ENCODE peak calls at places on chromosome 6, in six cellular contexts. N is NCI-H1417; L is activated T-helper 2 cell treated with anti-CD3 and anti-CD28 coated beads, Interferon-gamma antibody, Interleukin-2, Interleukin-4, amounts not matched to agents 10 μg/mL and 5 μg/mL and 100 μg/mL, durations not matched to agents 14 hours and 24 hours and 36 hours; Q is hippocampal formation; E is activated naive CD4-positive, alpha-beta T cell treated with anti-CD3 and anti-CD28 coated beads, Interleukin-2, amount 10 ng/mL, durations not matched to agents 7 days and 5 days; R is GDM1. M is an unnamed sample.

GRCh38 chr6:37515712-37516075 is 16.0 kb upstream of the CCDC167 start:
- DNase-seq in L (no peak), R (no peak), E (no peak), N (peak), Q (no peak), M (no peak)

GRCh38 chr6:46437671-46438221 is 53.5 kb downstream of the RCAN2 start:
- DNase-seq in Q (no peak), N (peak), E (no peak), L (no peak), R (no peak), M (no peak)

GRCh38 chr6:90294614-90294988 is 2.0 kb downstream of the BACH2 start:
- DNase-seq in E (peak), R (no peak), N (peak), Q (no peak), L (peak), M (peak)

GRCh38 chr6:57265755-57266221 is 43.7 kb upstream of the RAB23 start:
- DNase-seq in R (no peak), Q (no peak), L (no peak), N (no peak), E (no peak), M (no peak)

GRCh38 chr6:6709106-6709505 is 120.6 kb downstream of the LY86 start:
- DNase-seq in N (no peak), R (no peak), Q (no peak), E (no peak), L (no peak), M (no peak)

GRCh38 chr6:139409026-139409425 is 34.6 kb upstream of the CITED2 start:
- DNase-seq in L (no peak), R (no peak), E (no peak), Q (no peak), N (no peak), M (no peak)

GRCh38 chr6:142845624-142846458 is 99.1 kb downstream of the HIVEP2 start:
- DNase-seq in Q (peak), E (peak), R (no peak), L (peak), N (peak), M (peak)

GRCh38 chr6:157585274-157586087 is 204.5 kb downstream of the ZDHHC14 start:
- DNase-seq in Q (no peak), R (no peak), N (no peak), L (no peak), E (peak), M (no peak)

GRCh38 chr6:70150521-70150920 is 152.4 kb downstream of the COL9A1 start:
- DNase-seq in R (no peak), N (no peak), Q (peak), L (no peak), E (no peak), M (no peak)

GRCh38 chr6:37061157-37061804 is 55.8 kb downstream of the FGD2 start:
- DNase-seq in R (no peak), N (no peak), Q (peak), E (no peak), L (no peak), M (no peak)

GRCh38 chr6:29005183-29005885 is at the start of gene ZNF311:
- DNase-seq in L (peak), E (peak), N (no peak), Q (peak), R (no peak), M (peak)

GRCh38 chr6:165034271-165034741 is 275.1 kb downstream of the C6orf118 start:
- DNase-seq in L (no peak), E (no peak), R (no peak), Q (no peak), N (no peak), M (no peak)

GRCh38 chr6:163460307-163460782 is 45.8 kb downstream of the QKI start:
- DNase-seq in N (no peak), E (peak), R (no peak), Q (no peak), L (peak), M (peak)

GRCh38 chr6:21953831-21954801 is 342.7 kb downstream of the PRL start:
- DNase-seq in R (peak), N (peak), E (peak), Q (no peak), L (no peak), M (no peak)

GRCh38 chr6:143579703-143580102 is 68.2 kb upstream of the FUCA2 start:
- DNase-seq in L (no peak), R (no peak), N (no peak), E (no peak), Q (no peak), M (no peak)

GRCh38 chr6:13614126-13614925 is 809 bp upstream of the NOL7 start:
- DNase-seq in R (no peak), Q (no peak), N (peak), E (no peak), L (no peak), M (peak)

GRCh38 chr6:142942805-142943227 is 2.2 kb downstream of the HIVEP2 start:
- DNase-seq in Q (peak), E (no peak), R (no peak), N (no peak), L (no peak), M (no peak)

GRCh38 chr6:35096129-35096852 is 44.8 kb downstream of the TCP11 start:
- DNase-seq in E (no peak), L (no peak), N (no peak), R (no peak), Q (no peak), M (no peak)

GRCh38 chr6:72857791-72858190 is 235.9 kb downstream of the KCNQ5 start:
- DNase-seq in R (no peak), E (no peak), Q (no peak), L (no peak), N (no peak), M (no peak)

GRCh38 chr6:112839525-112839961 is 492.4 kb downstream of the RFPL4B start:
- DNase-seq in E (no peak), R (no peak), L (no peak), N (no peak), Q (no peak), M (peak)

GRCh38 chr6:43717389-43717788 is 29.8 kb upstream of the MRPS18A start:
- DNase-seq in Q (no peak), R (no peak), L (no peak), N (no peak), E (no peak), M (no peak)

GRCh38 chr6:135329851-135330803 is 149.0 kb downstream of the MYB start:
- DNase-seq in L (no peak), N (no peak), R (no peak), E (no peak), Q (no peak), M (no peak)